ENCODE peak calls at places on chromosome 15, in eight cellular contexts. U is CD4-positive, alpha-beta T cell; N is PC-3; V is AG04450; S is ascending aorta; R is PC-9; X is lower leg skin; W is breast epithelium. H is an unnamed sample.

GRCh38 chr15:31554261-31554660 is 227.6 kb downstream of the KLF13 start:
- DNase-seq in U (no peak), N (peak), V (peak), S (peak), R (no peak), X (peak), W (no peak), H (no peak)

GRCh38 chr15:30859091-30859874 is 44.4 kb upstream of the FAN1 start:
- DNase-seq in U (no peak), N (peak), V (peak), S (no peak), R (no peak), X (no peak), W (no peak), H (no peak)

GRCh38 chr15:94414921-94415320 is 183.6 kb downstream of the MCTP2 start:
- DNase-seq in U (no peak), N (peak), V (no peak), S (no peak), R (no peak), X (no peak), W (no peak), H (no peak)

GRCh38 chr15:76340802-76341365 is 4.3 kb downstream of the ISL2 start:
- DNase-seq in U (peak), N (no peak), V (no peak), S (no peak), R (peak), X (no peak), W (no peak), H (no peak)

GRCh38 chr15:95770191-95770590 is 560.3 kb upstream of the NR2F2 start:
- DNase-seq in U (no peak), N (peak), V (no peak), S (no peak), R (peak), X (no peak), W (no peak), H (no peak)

GRCh38 chr15:52217186-52217585 is 26.0 kb upstream of the GNB5 start:
- DNase-seq in U (no peak), N (peak), V (no peak), S (no peak), R (no peak), X (no peak), W (peak), H (no peak)

GRCh38 chr15:65939901-65940617 is 70.8 kb downstream of the RAB11A start:
- DNase-seq in U (no peak), N (peak), V (no peak), S (no peak), R (peak), X (no peak), W (no peak), H (no peak)

GRCh38 chr15:52505141-52505540 is 23.5 kb downstream of the MYO5A start:
- DNase-seq in U (no peak), N (no peak), V (no peak), S (no peak), R (no peak), X (peak), W (no peak), H (no peak)

GRCh38 chr15:99009741-99010370 is 2.3 kb upstream of the PGPEP1L start:
- DNase-seq in U (no peak), N (no peak), V (no peak), S (no peak), R (no peak), X (no peak), W (no peak), H (no peak)

GRCh38 chr15:58392611-58393161 is 39.1 kb upstream of the LIPC start:
- DNase-seq in U (no peak), N (peak), V (no peak), S (no peak), R (peak), X (no peak), W (no peak), H (no peak)

GRCh38 chr15:33279613-33280205 is 31.1 kb upstream of the RYR3 start:
- DNase-seq in U (no peak), N (peak), V (no peak), S (no peak), R (peak), X (no peak), W (no peak), H (no peak)

GRCh38 chr15:51931016-51931415 is 40.6 kb downstream of the LEO1 start:
- DNase-seq in U (no peak), N (no peak), V (no peak), S (no peak), R (no peak), X (no peak), W (no peak), H (no peak)

GRCh38 chr15:84603630-84604379 is 3.0 kb downstream of the ZSCAN2 start:
- DNase-seq in U (no peak), N (no peak), V (no peak), S (no peak), R (no peak), X (no peak), W (no peak), H (no peak)

GRCh38 chr15:98744506-98744905 is 96.2 kb downstream of the IGF1R start:
- DNase-seq in U (no peak), N (no peak), V (no peak), S (no peak), R (no peak), X (no peak), W (no peak), H (no peak)

GRCh38 chr15:39880718-39881387 is 39.2 kb downstream of the GPR176 start:
- DNase-seq in U (no peak), N (no peak), V (no peak), S (no peak), R (no peak), X (no peak), W (no peak), H (no peak)

GRCh38 chr15:66724732-66725467 is 22.9 kb downstream of the SMAD6 start:
- DNase-seq in U (no peak), N (no peak), V (no peak), S (no peak), R (no peak), X (no peak), W (no peak), H (no peak)

GRCh38 chr15:92668086-92668485 is 12.5 kb upstream of the FAM174B start:
- DNase-seq in U (no peak), N (no peak), V (no peak), S (no peak), R (no peak), X (no peak), W (no peak), H (no peak)

GRCh38 chr15:60395276-60396011 is 2.3 kb downstream of the ANXA2 start:
- DNase-seq in U (no peak), N (no peak), V (no peak), S (no peak), R (no peak), X (no peak), W (no peak), H (no peak)

GRCh38 chr15:45287400-45287799 is 35.4 kb downstream of the SLC28A2 start:
- DNase-seq in U (no peak), N (no peak), V (no peak), S (no peak), R (no peak), X (no peak), W (no peak), H (no peak)

GRCh38 chr15:95563634-95564033 is 766.9 kb upstream of the NR2F2 start:
- DNase-seq in U (no peak), N (peak), V (no peak), S (no peak), R (peak), X (no peak), W (no peak), H (no peak)

GRCh38 chr15:40336129-40337122 is 4.3 kb downstream of the CCDC9B start:
- DNase-seq in U (peak), N (no peak), V (no peak), S (no peak), R (no peak), X (no peak), W (no peak), H (no peak)

GRCh38 chr15:60070838-60071493 is 66.9 kb downstream of the FOXB1 start:
- DNase-seq in U (no peak), N (peak), V (peak), S (no peak), R (no peak), X (no peak), W (no peak), H (no peak)

GRCh38 chr15:40097968-40098476 is 10.7 kb downstream of the BMF start:
- DNase-seq in U (no peak), N (no peak), V (no peak), S (peak), R (no peak), X (peak), W (no peak), H (no peak)

GRCh38 chr15:95929232-95929846 is 401.2 kb upstream of the NR2F2 start:
- DNase-seq in U (no peak), N (no peak), V (no peak), S (no peak), R (no peak), X (no peak), W (no peak), H (no peak)

GRCh38 chr15:100687532-100688215 is 85.3 kb downstream of the ASB7 start:
- DNase-seq in U (no peak), N (peak), V (no peak), S (no peak), R (no peak), X (no peak), W (no peak), H (no peak)

GRCh38 chr15:51403072-51403878 is 61.8 kb downstream of the GLDN start:
- DNase-seq in U (no peak), N (peak), V (peak), S (peak), R (peak), X (peak), W (no peak), H (no peak)

GRCh38 chr15:101723161-101723873 is 956 bp downstream of the TARS3 start:
- DNase-seq in U (peak), N (peak), V (no peak), S (no peak), R (no peak), X (no peak), W (no peak), H (no peak)

GRCh38 chr15:58043192-58043903 is 22.2 kb downstream of the ALDH1A2 start:
- DNase-seq in U (peak), N (peak), V (peak), S (no peak), R (peak), X (peak), W (no peak), H (no peak)

GRCh38 chr15:76310470-76311070 is 699 bp downstream of the ETFA start:
- DNase-seq in U (no peak), N (peak), V (no peak), S (no peak), R (no peak), X (no peak), W (no peak), H (peak)

GRCh38 chr15:33846862-33847261 is 121.4 kb upstream of the CHRM5 start:
- DNase-seq in U (no peak), N (no peak), V (no peak), S (no peak), R (no peak), X (no peak), W (no peak), H (no peak)

GRCh38 chr15:66751579-66751978 is 49.5 kb downstream of the SMAD6 start:
- DNase-seq in U (no peak), N (peak), V (no peak), S (no peak), R (peak), X (no peak), W (peak), H (no peak)

GRCh38 chr15:64622410-64623260 is 152.8 kb downstream of the RBPMS2 start:
- DNase-seq in U (peak), N (no peak), V (no peak), S (no peak), R (no peak), X (no peak), W (no peak), H (no peak)

GRCh38 chr15:78448441-78449219 is 10.6 kb downstream of the IREB2 start:
- DNase-seq in U (no peak), N (no peak), V (no peak), S (no peak), R (no peak), X (no peak), W (no peak), H (no peak)

GRCh38 chr15:79339588-79340314 is 28.8 kb downstream of the TMED3 start:
- DNase-seq in U (no peak), N (peak), V (peak), S (no peak), R (peak), X (no peak), W (no peak), H (no peak)

GRCh38 chr15:59437777-59438574 is at the start of gene FAM81A:
- DNase-seq in U (peak), N (peak), V (no peak), S (peak), R (peak), X (peak), W (peak), H (peak)

GRCh38 chr15:92683511-92683834 is 27.9 kb upstream of the FAM174B start:
- DNase-seq in U (no peak), N (peak), V (no peak), S (no peak), R (no peak), X (no peak), W (no peak), H (peak)

GRCh38 chr15:78937132-78937739 is 7.6 kb downstream of the CTSH start:
- DNase-seq in U (no peak), N (no peak), V (no peak), S (no peak), R (no peak), X (no peak), W (no peak), H (no peak)

GRCh38 chr15:26804063-26804804 is 31.4 kb upstream of the GABRB3 start:
- DNase-seq in U (no peak), N (no peak), V (no peak), S (no peak), R (no peak), X (no peak), W (no peak), H (no peak)

DNA sequence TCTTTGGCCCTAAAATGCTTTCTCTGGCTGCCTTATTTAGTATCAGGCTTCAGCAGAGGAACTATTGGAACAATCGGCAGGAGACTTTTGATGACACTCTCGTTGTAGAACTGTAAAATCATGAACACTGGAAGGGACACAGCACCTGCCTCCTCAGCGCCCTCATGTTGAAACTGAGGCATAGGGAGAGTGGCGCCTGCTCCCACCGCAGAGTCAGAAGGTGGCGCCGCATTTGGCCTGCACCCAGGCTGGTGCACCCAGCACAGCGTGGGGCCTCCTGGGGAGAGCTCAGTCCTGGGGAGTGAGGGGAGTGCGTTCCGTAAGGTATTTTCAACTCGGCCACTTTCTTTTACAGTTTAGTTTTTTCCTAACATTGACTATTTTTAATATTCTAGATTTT is 78.2 kb upstream of the BLM start:
- DNase-seq in U (no peak), N (no peak), V (no peak), S (no peak), R (no peak), X (no peak), W (no peak), H (no peak)
- TF ChIP-seq CTCF in U (no peak), N (no peak), V (no peak), S (no peak), R (no peak), X (no peak), W (no peak), H (no peak)

DNA sequence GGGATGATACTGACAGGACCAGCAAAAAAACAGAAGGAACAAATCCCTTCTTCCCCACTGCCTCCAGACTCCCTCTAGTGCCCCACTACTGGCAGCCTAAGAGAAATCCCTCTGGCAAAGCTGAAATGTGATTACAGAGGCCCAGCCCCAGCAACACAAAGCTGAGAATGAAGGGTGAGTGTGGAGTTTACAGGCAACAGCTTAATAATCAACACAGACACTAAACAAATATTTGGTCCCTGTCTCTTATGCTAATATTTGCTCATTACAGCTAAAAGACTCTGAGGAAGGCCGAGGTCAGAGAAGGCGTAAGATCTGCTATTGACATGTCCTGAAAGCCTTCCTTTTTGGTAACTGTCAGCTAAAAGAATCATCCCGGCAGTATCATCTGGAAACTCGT is 308.5 kb upstream of the RASGRP1 start:
- DNase-seq in U (no peak), N (peak), V (no peak), S (no peak), R (no peak), X (no peak), W (no peak), H (no peak)
- TF ChIP-seq CTCF in U (no peak), N (no peak), V (no peak), S (no peak), R (no peak), X (no peak), W (no peak), H (no peak)

GRCh38 chr15:74842581-74843444 is at the start of gene ULK3:
- DNase-seq in U (peak), N (peak), V (peak), S (peak), R (peak), X (peak), W (peak), H (peak)
- TF ChIP-seq CTCF in U (peak), N (peak), V (peak), S (peak), R (peak), X (no peak), W (peak), H (peak)

GRCh38 chr15:70508561-70509281 is 254.6 kb downstream of the UACA start:
- DNase-seq in U (no peak), N (peak), V (peak), S (no peak), R (peak), X (no peak), W (no peak), H (no peak)
- TF ChIP-seq CTCF in U (no peak), N (peak), V (peak), S (no peak), R (no peak), X (no peak), W (no peak), H (no peak)

GRCh38 chr15:28991236-28992171 is 105.7 kb downstream of the APBA2 start:
- DNase-seq in U (no peak), N (no peak), V (no peak), S (no peak), R (no peak), X (no peak), W (no peak), H (no peak)

GRCh38 chr15:28990390-28990789 is 104.6 kb downstream of the APBA2 start:
- DNase-seq in U (no peak), N (no peak), V (no peak), S (no peak), R (no peak), X (no peak), W (no peak), H (no peak)

GRCh38 chr15:28989896-28990295 is 104.1 kb downstream of the APBA2 start:
- DNase-seq in U (no peak), N (no peak), V (no peak), S (no peak), R (no peak), X (no peak), W (no peak), H (no peak)

GRCh38 chr15:28987337-28987736 is 101.6 kb downstream of the APBA2 start:
- DNase-seq in U (no peak), N (no peak), V (no peak), S (no peak), R (no peak), X (no peak), W (no peak), H (no peak)

DNA sequence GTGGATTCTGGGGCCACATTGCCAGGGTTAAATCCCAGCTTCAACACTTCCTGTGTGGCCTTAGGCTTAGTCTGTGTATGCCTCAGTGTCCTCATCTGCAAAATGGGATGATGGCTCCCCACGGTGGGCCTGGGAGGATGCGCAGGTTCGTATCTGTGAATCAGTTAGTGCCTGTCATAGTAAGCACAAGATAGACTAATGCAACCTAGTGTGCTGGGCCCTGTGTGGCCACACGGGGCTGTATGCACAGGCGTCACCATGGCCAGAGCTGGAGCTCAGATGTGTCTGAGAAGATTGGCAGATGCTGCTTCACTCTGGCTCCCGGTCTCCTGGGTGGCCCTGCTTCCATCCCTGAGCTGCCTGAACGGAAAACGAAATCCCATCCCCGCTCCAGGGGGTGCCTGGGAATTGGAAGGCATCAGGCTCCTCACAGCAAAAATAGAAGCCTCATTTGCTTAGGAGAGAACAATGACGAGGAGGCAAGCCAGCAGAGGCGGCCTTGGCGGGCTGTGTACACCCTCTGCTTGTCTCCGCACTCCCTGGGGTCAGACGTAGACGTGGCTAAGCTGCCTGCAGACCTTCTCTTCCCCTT is 103.6 kb downstream of the APBA2 start:
- DNase-seq in U (no peak), N (peak), V (no peak), S (no peak), R (no peak), X (no peak), W (no peak), H (no peak)
- TF ChIP-seq CTCF in U (no peak), N (peak), V (peak), S (no peak), R (no peak), X (no peak), W (no peak), H (no peak)

GRCh38 chr15:68592054-68592453 is 13.3 kb downstream of the CORO2B start:
- DNase-seq in U (no peak), N (no peak), V (no peak), S (no peak), R (no peak), X (no peak), W (no peak), H (no peak)
- TF ChIP-seq CTCF in U (no peak), N (no peak), V (no peak), S (no peak), R (no peak), X (no peak), W (no peak), H (no peak)

DNA sequence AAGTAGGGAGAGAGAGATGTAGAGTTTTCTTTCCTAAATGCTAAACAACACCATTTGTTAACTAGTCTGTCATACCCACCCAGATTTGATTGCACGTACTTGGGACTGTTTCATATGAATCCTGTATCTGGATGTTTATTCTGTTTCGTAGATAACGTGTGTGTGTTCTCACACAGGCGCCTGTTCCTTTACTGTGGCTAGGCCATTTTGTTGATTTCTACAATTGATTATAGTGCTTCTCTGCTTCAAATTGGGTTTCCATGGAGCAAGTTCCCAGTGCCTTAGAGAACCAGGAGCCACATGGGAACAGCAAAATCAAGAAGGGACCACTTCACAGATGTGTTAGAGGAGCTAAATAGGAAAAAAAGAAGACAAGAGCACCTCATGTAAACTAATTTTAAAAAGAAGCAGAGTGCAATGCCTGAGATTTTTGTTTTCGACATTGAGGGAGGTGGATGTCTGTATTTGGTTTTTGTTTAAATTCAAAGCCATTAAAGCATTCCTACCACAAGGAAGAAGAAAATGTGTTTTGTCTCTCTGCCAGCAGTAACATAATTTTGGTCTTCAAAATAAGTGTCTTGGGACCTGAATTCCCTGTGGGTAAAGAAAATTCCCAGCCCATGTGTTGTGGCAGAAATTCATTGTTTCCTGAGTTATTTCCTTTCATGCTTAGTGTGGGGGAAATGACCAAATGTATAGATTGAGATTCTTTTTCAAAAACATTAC is 424.0 kb upstream of the C2CD4B start:
- DNase-seq in U (no peak), N (no peak), V (no peak), S (no peak), R (no peak), X (no peak), W (no peak), H (no peak)
- TF ChIP-seq CTCF in U (no peak), N (no peak), V (peak), S (no peak), R (no peak), X (no peak), W (no peak), H (no peak)

GRCh38 chr15:61916104-61916503 is 144.1 kb downstream of the VPS13C start:
- DNase-seq in U (no peak), N (no peak), V (no peak), S (no peak), R (no peak), X (no peak), W (no peak), H (no peak)
- TF ChIP-seq CTCF in U (no peak), N (no peak), V (no peak), S (no peak), R (no peak), X (no peak), W (no peak), H (no peak)